ENCODE peak calls at places on chromosomes 13 and 19, in six cellular contexts. X is PC-9, Z is transverse colon, R is neuronal stem cell, S is A673, K is endodermal cell. T is an unnamed sample. For H3K27me3 and H3K4me1, the result is how much of the 10 kb centered on the place peaks cover.

GRCh38 chr13:90447735-90448103 is 899.8 kb upstream of the MIR17HG start:
- DNase-seq in X (peak), Z (no peak), R (no peak), S (peak), K (no peak), T (no peak)

GRCh38 chr13:73937420-73937819 is 196.8 kb downstream of the KLF12 start:
- DNase-seq in X (no peak), Z (no peak), R (no peak), S (peak), K (no peak), T (no peak)

GRCh38 chr19:15282311-15282705 is 50.0 kb downstream of the BRD4 start:
- DNase-seq in X (no peak), Z (no peak), R (no peak), S (no peak), K (no peak), T (no peak)

GRCh38 chr13:43792456-43792855 is 5.7 kb upstream of the ENOX1 start:
- DNase-seq in X (no peak), Z (no peak), R (no peak), S (peak), K (no peak), T (no peak)

GRCh38 chr13:109874921-109875454 is 88.6 kb upstream of the IRS2 start:
- DNase-seq in X (peak), Z (no peak), R (no peak), S (no peak), K (no peak), T (no peak)

GRCh38 chr19:38264486-38265212 is at the start of gene SPINT2:
- DNase-seq in X (no peak), Z (no peak), R (peak), S (no peak), K (peak), T (no peak)

GRCh38 chr13:77513719-77514335 is 21.7 kb upstream of the SCEL start:
- DNase-seq in X (no peak), Z (no peak), R (no peak), S (no peak), K (no peak), T (no peak)

GRCh38 chr19:27735314-27735713 is 1477.6 kb downstream of the UQCRFS1 start:
- DNase-seq in X (no peak), Z (no peak), R (no peak), S (no peak), K (peak), T (no peak)

GRCh38 chr13:69585656-69586055 is 522.0 kb upstream of the ATXN8OS start:
- DNase-seq in X (no peak), Z (no peak), R (no peak), S (peak), K (no peak), T (no peak)

GRCh38 chr19:15373644-15374043 is 5.9 kb downstream of the AKAP8 start:
- DNase-seq in X (no peak), Z (no peak), R (no peak), S (no peak), K (no peak), T (no peak)

GRCh38 chr19:34416021-34416545 is 11.9 kb downstream of the PDCD2L start:
- DNase-seq in X (no peak), Z (no peak), R (no peak), S (no peak), K (no peak), T (no peak)

GRCh38 chr13:113657851-113658741 is at the start of gene ATP4B:
- DNase-seq in X (no peak), Z (peak), R (no peak), S (no peak), K (peak), T (no peak)

GRCh38 chr19:5547881-5548280 is 19.9 kb downstream of the TINCR start:
- DNase-seq in X (peak), Z (peak), R (no peak), S (peak), K (peak), T (no peak)

GRCh38 chr13:99353836-99354235 is 46.6 kb upstream of the GPR183 start:
- DNase-seq in X (no peak), Z (no peak), R (no peak), S (no peak), K (peak), T (no peak)
- H3K27me3 ChIP-seq in X (under half), Z (under half), R (under half), S (under half), K (under half), T (under half)

GRCh38 chr19:16461630-16462051 is 10.1 kb downstream of the EPS15L1 start:
- DNase-seq in X (no peak), Z (no peak), R (no peak), S (no peak), K (no peak), T (peak)
- H3K4me1 ChIP-seq in X (under half), Z (under half), R (under half), S (under half), K (under half), T (half or more)

GRCh38 chr13:51626749-51627148 is 42.5 kb downstream of the WDFY2 start:
- DNase-seq in X (no peak), Z (no peak), R (no peak), S (no peak), K (no peak), T (no peak)
- H3K27ac ChIP-seq in X (no peak), Z (no peak), R (no peak), S (peak), K (no peak), T (no peak)

DNA sequence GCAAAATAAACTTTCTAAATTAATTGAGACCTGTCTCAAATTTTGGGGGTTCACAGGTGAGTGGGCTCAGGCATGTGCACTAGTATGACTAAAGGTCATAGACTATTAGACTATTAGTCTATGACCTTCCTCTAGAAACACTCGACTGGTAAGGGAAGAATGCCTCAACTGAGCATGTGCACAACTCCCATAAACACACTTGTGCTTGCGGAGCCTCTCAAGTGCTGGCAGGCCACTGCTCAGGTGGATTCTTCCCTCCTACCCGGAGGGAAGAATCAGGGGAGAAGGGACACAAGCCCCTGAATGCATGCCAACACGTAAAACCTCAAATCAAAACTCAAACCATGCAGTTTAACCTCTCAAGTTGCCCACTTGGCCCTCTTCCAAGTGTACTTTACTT is 287.6 kb upstream of the SGCG start:
- DNase-seq in X (no peak), Z (no peak), R (no peak), S (no peak), K (no peak), T (no peak)
- H3K27me3 ChIP-seq in X (under half), Z (under half), R (under half), S (under half), K (under half), T (under half)